ENCODE peak calls at places on chromosome 11, in seven cellular contexts. V is CD4-positive, CD25-positive, alpha-beta regulatory T cell; G is NT2/D1; X is psoas muscle; Q is transverse colon; L is CD4-positive, alpha-beta T cell; M is AG04450. Y is an unnamed sample.

GRCh38 chr11:80451105-80451504 is 1010.3 kb upstream of the TENM4 start:
- DNase-seq in Q (no peak), L (no peak), V (no peak), G (no peak), X (no peak), M (no peak), Y (no peak)

GRCh38 chr11:17778352-17778751 is 43.8 kb downstream of the KCNC1 start:
- DNase-seq in M (no peak), V (no peak), L (no peak), Q (no peak), G (no peak), X (no peak), Y (no peak)

GRCh38 chr11:83424376-83425136 is 138.4 kb upstream of the CCDC90B start:
- DNase-seq in L (no peak), Q (no peak), X (no peak), M (no peak), V (no peak), G (no peak), Y (no peak)

GRCh38 chr11:130431806-130432205 is 3.4 kb upstream of the ADAMTS8 start:
- DNase-seq in G (no peak), M (no peak), X (no peak), Q (no peak), L (no peak), V (no peak), Y (no peak)

GRCh38 chr11:110366234-110366633 is 63.5 kb upstream of the FDX1 start:
- DNase-seq in V (no peak), X (no peak), G (no peak), M (no peak), Q (no peak), L (no peak), Y (no peak)

GRCh38 chr11:111301004-111301839 is 2.9 kb downstream of the POU2AF3 start:
- DNase-seq in G (no peak), V (no peak), X (no peak), Q (no peak), L (no peak), M (no peak), Y (no peak)

GRCh38 chr11:92569717-92570116 is 345.1 kb downstream of the FAT3 start:
- DNase-seq in X (no peak), V (no peak), M (no peak), G (no peak), Q (no peak), L (no peak), Y (no peak)

GRCh38 chr11:118046051-118046963 is 30.6 kb upstream of the TMPRSS4 start:
- DNase-seq in V (peak; percentile 59), G (no peak), Q (no peak), L (no peak), M (no peak), X (no peak), Y (peak; percentile 36)

GRCh38 chr11:17978553-17979287 is 34.1 kb downstream of the SERGEF start:
- DNase-seq in V (no peak), X (peak; percentile 54), G (peak; percentile 25), M (no peak), Q (peak; percentile 42), L (no peak), Y (no peak)

GRCh38 chr11:14908214-14908880 is 16.3 kb upstream of the CYP2R1 start:
- DNase-seq in V (peak; percentile 48), G (no peak), M (no peak), X (no peak), L (peak; percentile 22), Q (peak; percentile 34), Y (no peak)

GRCh38 chr11:12048936-12049790 is 40.7 kb upstream of the DKK3 start:
- DNase-seq in G (no peak), L (no peak), Q (no peak), V (no peak), M (no peak), X (no peak), Y (no peak)

GRCh38 chr11:46674463-46675287 is 25.7 kb downstream of the ARHGAP1 start:
- DNase-seq in V (peak; percentile 17), G (peak; percentile 92), Q (peak; percentile 54), M (no peak), X (peak; percentile 49), L (peak; percentile 11), Y (no peak)

GRCh38 chr11:131691558-131692041 is 321.2 kb downstream of the NTM start:
- DNase-seq in V (no peak), M (no peak), G (no peak), Q (no peak), X (no peak), L (no peak), Y (no peak)

GRCh38 chr11:66879583-66879982 is 22.7 kb downstream of the LRFN4 start:
- DNase-seq in M (no peak), Q (no peak), X (no peak), V (no peak), G (no peak), L (no peak), Y (no peak)

GRCh38 chr11:125166903-125167291 is 2.3 kb downstream of the PKNOX2 start:
- DNase-seq in V (no peak), M (no peak), L (no peak), G (no peak), X (no peak), Q (no peak), Y (no peak)

GRCh38 chr11:19597194-19597593 is 115.4 kb upstream of the NAV2 start:
- DNase-seq in G (no peak), X (no peak), M (no peak), L (no peak), Q (no peak), V (no peak), Y (no peak)

GRCh38 chr11:127056338-127056971 is 55.9 kb upstream of the KIRREL3 start:
- DNase-seq in M (no peak), L (no peak), Q (no peak), G (no peak), V (no peak), X (no peak), Y (no peak)

GRCh38 chr11:59658036-59658435 is 10.8 kb downstream of the PATL1 start:
- DNase-seq in X (no peak), L (no peak), M (no peak), V (no peak), G (no peak), Q (no peak), Y (no peak)

GRCh38 chr11:124877631-124878496 is 12.6 kb downstream of the ROBO3 start:
- DNase-seq in L (no peak), Q (no peak), M (no peak), X (no peak), G (no peak), V (no peak), Y (no peak)

GRCh38 chr11:102256251-102256650 is 61.0 kb upstream of the BIRC3 start:
- DNase-seq in V (no peak), L (no peak), Q (no peak), X (no peak), G (no peak), M (no peak), Y (no peak)

GRCh38 chr11:66106786-66107599 is 36.9 kb downstream of the PACS1 start:
- DNase-seq in L (no peak), M (no peak), Q (no peak), V (no peak), X (no peak), G (no peak), Y (no peak)

GRCh38 chr11:94845622-94846021 is 77.5 kb downstream of the AMOTL1 start:
- DNase-seq in G (no peak), L (no peak), M (peak; percentile 66), Q (no peak), X (no peak), V (no peak), Y (no peak)

GRCh38 chr11:73348838-73349237 is 27.4 kb upstream of the RELT start:
- DNase-seq in Q (no peak), L (no peak), G (no peak), M (no peak), X (no peak), V (no peak), Y (no peak)

GRCh38 chr11:68998390-68998911 is 14.6 kb downstream of the MRGPRF start:
- DNase-seq in L (no peak), M (no peak), Q (peak; percentile 24), G (no peak), X (no peak), V (no peak), Y (no peak)

GRCh38 chr11:123298488-123299447 is 103.7 kb upstream of the CLMP start:
- DNase-seq in X (no peak), Q (no peak), V (no peak), L (no peak), G (no peak), M (no peak), Y (no peak)

GRCh38 chr11:47714554-47715081 is 551 bp downstream of the AGBL2 start:
- DNase-seq in V (peak; percentile 11), G (no peak), X (peak; percentile 26), L (no peak), M (no peak), Q (peak; percentile 18), Y (no peak)

GRCh38 chr11:77353131-77353530 is 51.6 kb upstream of the GDPD4 start:
- DNase-seq in G (no peak), M (no peak), X (no peak), V (no peak), L (no peak), Q (no peak), Y (no peak)

GRCh38 chr11:31810779-31811647 is at the start of gene PAX6:
- DNase-seq in V (peak; percentile 45), Q (peak; percentile 22), L (no peak), X (no peak), G (no peak), M (no peak), Y (no peak)
- H3K9me3 ChIP-seq in V (no peaks in the 10 kb centered on the region), Q (no peaks in the 10 kb centered on the region), L (no peaks in the 10 kb centered on the region), X (no peaks in the 10 kb centered on the region), G (no peaks in the 10 kb centered on the region), M (peaks cover 8% of the 10 kb centered on the region), Y (no peaks in the 10 kb centered on the region)

DNA sequence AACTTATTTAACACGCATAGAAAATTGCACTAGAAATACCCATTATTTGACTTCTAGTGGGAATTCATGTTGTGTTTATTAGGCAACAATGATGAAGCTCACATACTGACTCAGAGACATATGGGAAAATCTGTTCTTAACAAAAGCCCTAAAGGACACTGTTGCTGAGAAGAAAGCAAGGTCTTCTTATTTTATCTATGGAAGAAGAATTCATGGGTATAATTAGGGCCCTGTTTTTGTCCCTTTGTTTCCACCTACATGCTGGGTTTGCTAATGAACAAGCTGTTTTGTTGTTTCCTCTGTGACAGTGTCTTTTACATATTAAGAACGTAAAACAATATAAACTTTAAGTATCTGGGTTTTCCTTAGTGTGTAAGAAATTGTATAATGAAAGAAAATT is 606.7 kb upstream of the ARHGAP42 start:
- DNase-seq in G (no peak), L (no peak), X (no peak), Q (no peak), V (no peak), M (no peak), Y (no peak)
- H3K9me3 ChIP-seq in G (no peaks in the 10 kb centered on the region), L (no peaks in the 10 kb centered on the region), X (no peaks in the 10 kb centered on the region), Q (no peaks in the 10 kb centered on the region), V (peaks cover 3% of the 10 kb centered on the region), M (peaks cover 4% of the 10 kb centered on the region), Y (no peaks in the 10 kb centered on the region)

DNA sequence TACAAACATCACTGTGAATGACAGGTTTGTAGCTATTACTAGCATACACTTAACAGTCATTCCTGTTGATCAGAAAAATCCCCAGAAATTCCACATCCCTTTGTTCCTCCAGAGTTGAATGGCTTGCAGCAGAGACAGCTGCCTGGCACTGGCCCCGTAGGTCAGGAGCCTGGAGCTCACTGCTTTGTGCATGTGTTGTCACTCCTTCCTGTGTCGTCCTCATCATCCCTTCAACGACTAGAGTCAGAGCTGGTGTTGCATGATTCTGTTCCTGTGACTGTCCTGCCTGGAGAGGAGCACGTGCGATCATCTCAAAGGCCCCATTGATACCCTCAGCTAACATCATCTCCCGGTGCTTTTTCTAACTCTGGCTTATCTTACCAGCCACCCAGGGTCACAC is 58.3 kb downstream of the LDLRAD3 start:
- DNase-seq in L (no peak), G (peak; percentile 25), M (no peak), Q (no peak), V (no peak), X (peak; percentile 30), Y (no peak)
- H3K9me3 ChIP-seq in L (no peaks in the 10 kb centered on the region), G (peaks cover 20% of the 10 kb centered on the region), M (peaks cover 7% of the 10 kb centered on the region), Q (no peaks in the 10 kb centered on the region), V (no peaks in the 10 kb centered on the region), X (no peaks in the 10 kb centered on the region), Y (no peaks in the 10 kb centered on the region)

GRCh38 chr11:50088231-50088630 is 55.6 kb downstream of the OR4C45 start:
- DNase-seq in X (no peak), L (no peak), M (no peak), G (no peak), Q (no peak), V (no peak), Y (no peak)
- H3K9me3 ChIP-seq in X (no peaks in the 10 kb centered on the region), L (no peaks in the 10 kb centered on the region), M (peaks cover 30% of the 10 kb centered on the region), G (no peaks in the 10 kb centered on the region), Q (no peaks in the 10 kb centered on the region), V (no peaks in the 10 kb centered on the region), Y (no peaks in the 10 kb centered on the region)